ENCODE peak calls at places on chromosomes 6 and 20, in four cellular contexts. I is heart left ventricle, Y is ovary, X is tibial nerve. G is an unnamed sample.

GRCh38 chr20:36543187-36544133 is 2.1 kb downstream of the MYL9 start:
- DNase-seq in Y (peak), X (peak), I (peak), G (no peak)

GRCh38 chr20:62795023-62795761 is 1.1 kb upstream of the MRGBP start:
- DNase-seq in Y (peak), I (no peak), X (peak), G (peak)

GRCh38 chr20:50389808-50390684 is 120.1 kb upstream of the PTPN1 start:
- DNase-seq in I (no peak), Y (no peak), X (no peak), G (no peak)

GRCh38 chr20:24732599-24732998 is 216.5 kb upstream of the CST7 start:
- DNase-seq in X (no peak), I (no peak), Y (no peak), G (no peak)

GRCh38 chr20:48720256-48721020 is 107.4 kb downstream of the PREX1 start:
- DNase-seq in X (no peak), I (no peak), Y (no peak), G (no peak)

GRCh38 chr20:18831830-18832229 is 18.2 kb downstream of the SCP2D1 start:
- DNase-seq in I (no peak), X (no peak), Y (no peak), G (no peak)

GRCh38 chr20:44264287-44264686 is 17.2 kb downstream of the GDAP1L1 start:
- DNase-seq in Y (no peak), X (no peak), I (no peak), G (no peak)

GRCh38 chr6:27406085-27406484 is 17.5 kb downstream of the ZNF391 start:
- DNase-seq in Y (no peak), X (no peak), I (no peak), G (no peak)

GRCh38 chr6:2766767-2767314 is 1.6 kb downstream of the WRNIP1 start:
- DNase-seq in Y (no peak), X (no peak), I (no peak), G (peak)

GRCh38 chr20:60512436-60512835 is 554.2 kb downstream of the CDH26 start:
- DNase-seq in I (no peak), Y (no peak), X (no peak), G (no peak)

GRCh38 chr6:81865712-81866111 is 113.2 kb upstream of the TENT5A start:
- DNase-seq in I (no peak), X (no peak), Y (no peak), G (no peak)

GRCh38 chr20:32213870-32214269 is 6.2 kb downstream of the POFUT1 start:
- DNase-seq in Y (no peak), I (no peak), X (no peak), G (no peak)

GRCh38 chr6:136249811-136250685 is at the start of gene MTFR2:
- DNase-seq in X (peak), Y (peak), I (peak), G (peak)
- TF ChIP-seq POLR2A in X (no peak), Y (no peak), I (peak), G (peak)

DNA sequence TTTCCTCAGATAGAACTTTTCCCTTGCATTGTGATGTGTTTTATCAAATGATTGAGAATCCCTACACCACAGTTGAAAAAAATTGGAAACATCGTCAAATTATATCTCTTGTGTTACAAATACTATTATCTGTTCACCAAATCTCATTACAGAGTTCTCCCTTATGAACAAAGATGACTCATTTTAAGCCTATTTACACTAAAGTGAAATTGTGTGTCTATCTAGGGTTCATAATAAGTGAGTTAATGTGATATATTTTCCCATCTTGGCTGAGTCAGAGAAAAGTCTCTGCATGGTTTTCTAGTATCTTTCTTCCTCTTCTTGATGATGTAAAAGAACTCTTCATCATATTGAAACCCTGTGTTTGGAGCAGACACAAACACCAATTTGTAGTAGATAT is 1263.3 kb upstream of the EYS start:
- DNase-seq in Y (no peak), X (no peak), I (no peak), G (no peak)
- TF ChIP-seq POLR2A in Y (no peak), X (no peak), I (no peak), G (no peak)

DNA sequence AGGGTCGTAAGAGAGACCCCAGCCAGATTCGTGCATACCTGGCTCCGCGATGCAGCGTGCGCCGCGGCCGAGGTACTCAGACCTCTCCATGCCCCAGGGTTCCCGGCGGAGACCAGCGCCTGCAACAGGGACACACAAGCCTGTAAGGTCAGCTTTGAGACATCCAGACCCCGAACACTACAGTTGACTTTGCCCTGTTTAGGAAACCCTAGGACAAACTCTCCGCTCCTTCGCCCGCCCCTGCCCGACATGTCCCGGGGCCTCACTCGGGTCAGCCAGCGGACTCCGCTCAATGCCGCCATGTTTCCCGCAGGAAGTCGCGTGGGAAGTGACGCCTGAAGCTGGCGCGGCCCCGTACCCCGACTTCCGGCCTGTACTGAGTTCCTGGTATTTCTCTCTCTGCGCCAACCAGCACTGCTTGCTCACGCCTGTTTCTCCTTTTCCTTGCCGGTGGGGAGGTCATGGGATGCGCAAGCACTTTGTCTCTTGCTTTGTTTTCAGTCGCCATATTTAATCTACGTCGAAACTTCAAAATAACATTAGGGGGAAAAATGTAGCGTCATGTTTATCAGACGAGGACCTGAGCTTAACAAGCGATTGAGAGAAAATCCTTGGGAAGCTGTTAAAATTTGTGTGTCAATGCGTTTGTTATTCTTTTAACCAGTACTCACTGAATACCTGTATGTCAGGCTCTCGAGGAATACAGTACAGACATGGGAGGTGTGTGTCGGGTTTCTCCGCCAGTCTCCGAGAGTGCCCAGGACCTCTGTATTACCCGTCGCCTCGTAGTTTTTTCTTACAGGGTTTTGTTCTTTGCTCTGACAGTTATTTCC is at the start of gene IDH3B:
- DNase-seq in Y (peak), I (peak), X (peak), G (peak)
- TF ChIP-seq POLR2A in Y (peak), I (peak), X (peak), G (peak)

GRCh38 chr6:49551126-49551865 is 828 bp downstream of the C6orf141 start:
- DNase-seq in Y (no peak), I (no peak), X (no peak), G (peak)

GRCh38 chr6:49551866-49552129 is 1.3 kb downstream of the C6orf141 start:
- DNase-seq in I (no peak), Y (no peak), X (no peak), G (no peak)

GRCh38 chr6:49548613-49549304 is 1.7 kb upstream of the C6orf141 start:
- DNase-seq in X (no peak), I (no peak), Y (no peak), G (no peak)

GRCh38 chr6:49549691-49550412 is 616 bp upstream of the C6orf141 start:
- DNase-seq in I (no peak), X (no peak), Y (no peak), G (no peak)

GRCh38 chr6:49550413-49551125 is at the start of gene C6orf141:
- DNase-seq in Y (no peak), I (no peak), X (no peak), G (peak)
- TF ChIP-seq POLR2A in Y (no peak), I (no peak), X (no peak), G (no peak)

DNA sequence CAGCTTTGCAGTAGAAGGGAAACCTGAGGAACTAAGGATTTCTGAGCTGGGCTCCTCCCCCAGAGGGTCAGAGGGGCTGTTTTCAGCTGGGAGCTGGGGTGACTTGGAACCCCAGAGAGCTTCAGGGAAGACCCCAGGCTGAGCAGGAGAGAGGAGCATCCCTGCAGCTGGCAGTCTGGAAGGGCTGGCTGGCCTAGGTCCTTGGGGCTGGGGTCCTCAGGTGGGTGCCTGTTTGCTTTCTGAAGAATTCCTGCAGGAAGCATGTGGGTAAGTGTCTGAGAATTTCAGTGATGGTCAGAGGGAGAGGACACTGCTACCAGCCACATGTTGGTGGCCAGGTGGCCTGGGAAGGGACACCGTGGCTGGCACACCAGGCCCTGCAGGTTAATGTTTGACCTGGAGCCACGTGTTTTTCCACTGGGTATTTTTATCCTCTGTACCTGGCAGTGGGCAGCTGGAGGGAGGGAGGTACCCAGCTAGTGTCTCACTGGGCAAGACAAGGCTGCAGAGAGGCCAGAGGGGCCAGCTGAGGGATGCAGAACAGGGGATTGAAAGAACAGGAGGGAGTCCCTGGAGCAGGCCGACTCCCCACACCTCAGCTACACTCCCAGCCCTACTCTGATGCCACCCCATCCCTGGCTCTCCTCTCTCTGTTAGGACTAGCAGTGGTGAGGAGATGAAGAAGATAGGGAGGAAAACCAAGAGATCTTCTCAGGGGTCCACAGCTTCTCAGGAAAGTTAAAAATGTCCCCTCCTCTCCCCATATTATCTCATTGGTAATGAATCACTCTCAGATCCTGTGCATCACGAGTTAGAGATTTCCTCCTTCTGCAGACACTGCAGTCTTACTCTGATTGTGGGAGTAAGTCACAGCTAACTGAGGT is 143.6 kb downstream of the VEGFA start:
- DNase-seq in X (no peak), Y (no peak), I (no peak), G (no peak)
- TF ChIP-seq POLR2A in X (no peak), Y (no peak), I (no peak), G (no peak)

GRCh38 chr20:6924681-6925080 is 157.2 kb downstream of the BMP2 start:
- DNase-seq in X (no peak), Y (no peak), I (no peak), G (no peak)

GRCh38 chr20:6921717-6922386 is 154.4 kb downstream of the BMP2 start:
- DNase-seq in X (no peak), Y (no peak), I (no peak), G (no peak)

GRCh38 chr20:6920991-6921613 is 153.6 kb downstream of the BMP2 start:
- DNase-seq in I (no peak), Y (no peak), X (no peak), G (no peak)

GRCh38 chr20:6919792-6920468 is 152.4 kb downstream of the BMP2 start:
- DNase-seq in X (no peak), I (no peak), Y (no peak), G (no peak)

GRCh38 chr20:6925744-6926278 is 158.3 kb downstream of the BMP2 start:
- DNase-seq in I (no peak), X (no peak), Y (no peak), G (no peak)
- TF ChIP-seq POLR2A in I (no peak), X (no peak), Y (no peak), G (no peak)

GRCh38 chr20:397432-398237 is 10.5 kb upstream of the RBCK1 start:
- DNase-seq in I (no peak), Y (no peak), X (no peak), G (no peak)
- TF ChIP-seq POLR2A in I (no peak), Y (no peak), X (no peak), G (no peak)